ENCODE peak calls at places on chromosomes 11 and 22, in six cellular contexts. M, L, S, T, J and K are unnamed samples.

GRCh38 chr11:100861221-100861620 is 174.1 kb downstream of the ARHGAP42 start:
- DNase-seq in T (no peak), J (no peak), M (no peak), S (no peak), L (peak), K (no peak)

GRCh38 chr11:133708547-133709051 is 136.7 kb downstream of the SPATA19 start:
- DNase-seq in M (no peak), J (no peak), L (no peak), T (no peak), S (peak), K (no peak)

GRCh38 chr22:24247564-24248344 is 2.9 kb upstream of the GGT5 start:
- DNase-seq in J (no peak), T (peak), L (peak), M (peak), S (peak), K (peak)

GRCh38 chr11:37830532-37830931 is 1232.5 kb upstream of the RAG2 start:
- DNase-seq in J (no peak), L (no peak), T (no peak), M (no peak), S (no peak), K (no peak)

GRCh38 chr11:17443000-17443399 is 33.6 kb downstream of the ABCC8 start:
- DNase-seq in L (no peak), J (no peak), T (no peak), M (no peak), S (no peak), K (no peak)

GRCh38 chr11:78731008-78731407 is 156.3 kb upstream of the NARS2 start:
- DNase-seq in M (no peak), S (peak), L (no peak), T (peak), J (no peak), K (no peak)

GRCh38 chr11:285894-286220 is 3.1 kb upstream of the PGGHG start:
- DNase-seq in L (no peak), T (no peak), J (no peak), M (no peak), S (no peak), K (peak)

GRCh38 chr22:28132466-28132865 is 213.4 kb upstream of the PITPNB start:
- DNase-seq in L (no peak), J (no peak), S (no peak), M (no peak), T (no peak), K (no peak)

GRCh38 chr22:50730013-50730891 is 7.8 kb upstream of the ACR start:
- DNase-seq in S (no peak), J (no peak), L (no peak), T (no peak), M (no peak), K (peak)

GRCh38 chr11:24161587-24161986 is 335.3 kb upstream of the LUZP2 start:
- DNase-seq in T (no peak), S (no peak), M (no peak), L (no peak), J (no peak), K (no peak)

GRCh38 chr11:18727499-18728236 is 1.7 kb upstream of the IGSF22 start:
- DNase-seq in J (peak), S (no peak), L (no peak), T (peak), M (no peak), K (no peak)

GRCh38 chr11:20453657-20454316 is 66.3 kb downstream of the PRMT3 start:
- DNase-seq in M (no peak), J (no peak), L (no peak), S (no peak), T (no peak), K (no peak)

GRCh38 chr22:49953027-49953679 is 7.4 kb upstream of the PIM3 start:
- DNase-seq in T (no peak), J (no peak), M (no peak), L (peak), S (no peak), K (no peak)

GRCh38 chr22:44669725-44670027 is 32.3 kb upstream of the PRR5 start:
- DNase-seq in J (no peak), S (no peak), L (no peak), M (no peak), T (no peak), K (no peak)

GRCh38 chr11:96290631-96291030 is 52.4 kb downstream of the MAML2 start:
- DNase-seq in S (no peak), J (no peak), T (no peak), M (no peak), L (no peak), K (no peak)

GRCh38 chr22:25419247-25420113 is 145.0 kb upstream of the GRK3 start:
- DNase-seq in L (no peak), J (no peak), T (peak), S (peak), M (no peak), K (no peak)

GRCh38 chr11:65111159-65111536 is 524 bp upstream of the TM7SF2 start:
- DNase-seq in J (no peak), T (no peak), S (no peak), M (no peak), L (no peak), K (no peak)

GRCh38 chr11:119108151-119108856 is 1.2 kb downstream of the C2CD2L start:
- DNase-seq in L (peak), M (no peak), S (peak), T (peak), J (no peak), K (no peak)

GRCh38 chr11:1921576-1922141 is 2.2 kb downstream of the TNNT3 start:
- DNase-seq in T (peak), M (no peak), S (no peak), J (no peak), L (no peak), K (no peak)

GRCh38 chr11:9569588-9570164 is 3.8 kb upstream of the WEE1 start:
- DNase-seq in L (no peak), T (no peak), S (no peak), J (no peak), M (no peak), K (no peak)
- H3K4me3 ChIP-seq in L (no peak), T (no peak), S (no peak), J (no peak), M (no peak), K (no peak)

GRCh38 chr11:35034401-35034800 is 104.6 kb upstream of the CD44 start:
- DNase-seq in S (no peak), L (no peak), J (no peak), M (no peak), T (no peak), K (no peak)

GRCh38 chr11:35033011-35033410 is 106.0 kb upstream of the CD44 start:
- DNase-seq in J (no peak), T (no peak), S (peak), M (no peak), L (no peak), K (no peak)

GRCh38 chr11:35038211-35038930 is 100.6 kb upstream of the CD44 start:
- DNase-seq in S (no peak), L (no peak), T (no peak), J (no peak), M (no peak), K (no peak)

GRCh38 chr11:35036642-35037041 is 102.3 kb upstream of the CD44 start:
- DNase-seq in M (no peak), T (peak), L (no peak), J (no peak), S (no peak), K (no peak)

GRCh38 chr11:35035894-35036408 is 103.0 kb upstream of the CD44 start:
- DNase-seq in L (no peak), J (no peak), M (peak), T (peak), S (no peak), K (no peak)
- H3K4me3 ChIP-seq in L (no peak), J (no peak), M (no peak), T (no peak), S (no peak), K (no peak)

GRCh38 chr11:66857234-66857926 is 516 bp downstream of the LRFN4 start:
- DNase-seq in T (no peak), J (no peak), S (no peak), M (no peak), L (no peak), K (no peak)
- H3K4me3 ChIP-seq in T (peak), J (no peak), S (peak), M (peak), L (peak), K (peak)

GRCh38 chr11:66721939-66722338 is 7.1 kb downstream of the SPTBN2 start:
- DNase-seq in J (no peak), M (no peak), T (no peak), L (no peak), S (no peak), K (no peak)
- H3K4me3 ChIP-seq in J (no peak), M (no peak), T (no peak), L (no peak), S (no peak), K (no peak)

DNA sequence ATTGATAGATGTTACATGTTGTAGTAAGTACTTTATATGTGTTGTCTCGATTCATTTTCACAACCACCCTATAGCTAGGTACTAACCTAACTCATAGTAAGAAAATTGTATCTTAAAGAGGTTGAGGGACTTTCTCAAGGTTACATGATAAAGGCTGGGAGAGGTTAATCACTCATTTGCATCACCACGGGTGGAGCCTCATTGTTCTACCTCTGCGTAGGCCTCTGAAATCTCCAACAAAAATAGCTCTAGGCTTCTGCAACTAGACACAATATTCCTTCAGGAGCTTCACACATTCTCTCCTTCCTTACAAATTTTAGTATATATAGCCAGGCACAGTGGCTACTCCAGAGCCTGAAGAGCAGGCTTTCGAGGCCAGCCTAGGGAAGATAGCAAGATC is 408.9 kb upstream of the ANO5 start:
- DNase-seq in S (no peak), T (no peak), J (no peak), M (no peak), L (no peak), K (no peak)
- H3K4me3 ChIP-seq in S (no peak), T (no peak), J (no peak), M (no peak), L (no peak), K (no peak)